ENCODE peak calls at places on chromosomes 12 and 14, in nine cellular contexts. One of them, this sample, is unnamed.

GRCh38 chr12:114288071-114288470 is 117.9 kb downstream of the TBX5 start:
- DNase-seq in stimulated activated CD4-positive, alpha-beta T cell treated with anti-CD3 and anti-CD28 coated beads, Interleukin-4, amount 100 ng/mL, for 48 hours: no peak
- DNase-seq in HEK293T: no peak
- DNase-seq in central memory CD4-positive, alpha-beta T cell: no peak
- DNase-seq in T-cell: no peak
- DNase-seq in stimulated activated CD8-positive, alpha-beta memory T cell treated with anti-CD3 and anti-CD28 coated beads, Interleukin-2, amount 100 ng/mL, for 48 hours: no peak
- DNase-seq in RWPE2: no peak
- DNase-seq in mammary epithelial cell: no peak
- DNase-seq in left colon: no peak
- DNase-seq in this sample: no peak

GRCh38 chr12:88258396-88258795 is 116.3 kb downstream of the TMTC3 start:
- DNase-seq in stimulated activated CD4-positive, alpha-beta T cell treated with anti-CD3 and anti-CD28 coated beads, Interleukin-4, amount 100 ng/mL, for 48 hours: no peak
- DNase-seq in HEK293T: no peak
- DNase-seq in central memory CD4-positive, alpha-beta T cell: no peak
- DNase-seq in T-cell: no peak
- DNase-seq in stimulated activated CD8-positive, alpha-beta memory T cell treated with anti-CD3 and anti-CD28 coated beads, Interleukin-2, amount 100 ng/mL, for 48 hours: no peak
- DNase-seq in RWPE2: no peak
- DNase-seq in mammary epithelial cell: no peak
- DNase-seq in left colon: no peak
- DNase-seq in this sample: no peak

GRCh38 chr12:5996459-5996858 is 51.4 kb upstream of the ANO2 start:
- DNase-seq in stimulated activated CD4-positive, alpha-beta T cell treated with anti-CD3 and anti-CD28 coated beads, Interleukin-4, amount 100 ng/mL, for 48 hours: no peak
- DNase-seq in HEK293T: no peak
- DNase-seq in central memory CD4-positive, alpha-beta T cell: no peak
- DNase-seq in T-cell: no peak
- DNase-seq in stimulated activated CD8-positive, alpha-beta memory T cell treated with anti-CD3 and anti-CD28 coated beads, Interleukin-2, amount 100 ng/mL, for 48 hours: no peak
- DNase-seq in RWPE2: no peak
- DNase-seq in mammary epithelial cell: peak
- DNase-seq in left colon: no peak
- DNase-seq in this sample: no peak

GRCh38 chr14:58082011-58082410 is 70.0 kb downstream of the ARMH4 start:
- DNase-seq in stimulated activated CD4-positive, alpha-beta T cell treated with anti-CD3 and anti-CD28 coated beads, Interleukin-4, amount 100 ng/mL, for 48 hours: no peak
- DNase-seq in HEK293T: no peak
- DNase-seq in central memory CD4-positive, alpha-beta T cell: no peak
- DNase-seq in T-cell: no peak
- DNase-seq in stimulated activated CD8-positive, alpha-beta memory T cell treated with anti-CD3 and anti-CD28 coated beads, Interleukin-2, amount 100 ng/mL, for 48 hours: no peak
- DNase-seq in RWPE2: no peak
- DNase-seq in mammary epithelial cell: peak
- DNase-seq in left colon: no peak
- DNase-seq in this sample: no peak

GRCh38 chr12:96420255-96420930 is 20.2 kb upstream of the CDK17 start:
- DNase-seq in stimulated activated CD4-positive, alpha-beta T cell treated with anti-CD3 and anti-CD28 coated beads, Interleukin-4, amount 100 ng/mL, for 48 hours: no peak
- DNase-seq in HEK293T: no peak
- DNase-seq in central memory CD4-positive, alpha-beta T cell: no peak
- DNase-seq in T-cell: no peak
- DNase-seq in stimulated activated CD8-positive, alpha-beta memory T cell treated with anti-CD3 and anti-CD28 coated beads, Interleukin-2, amount 100 ng/mL, for 48 hours: no peak
- DNase-seq in RWPE2: no peak
- DNase-seq in mammary epithelial cell: no peak
- DNase-seq in left colon: no peak
- DNase-seq in this sample: no peak

GRCh38 chr12:122096591-122097149 is 18.1 kb downstream of the MLXIP start:
- DNase-seq in stimulated activated CD4-positive, alpha-beta T cell treated with anti-CD3 and anti-CD28 coated beads, Interleukin-4, amount 100 ng/mL, for 48 hours: no peak
- DNase-seq in HEK293T: no peak
- DNase-seq in central memory CD4-positive, alpha-beta T cell: no peak
- DNase-seq in T-cell: no peak
- DNase-seq in stimulated activated CD8-positive, alpha-beta memory T cell treated with anti-CD3 and anti-CD28 coated beads, Interleukin-2, amount 100 ng/mL, for 48 hours: no peak
- DNase-seq in RWPE2: peak
- DNase-seq in mammary epithelial cell: peak
- DNase-seq in left colon: peak
- DNase-seq in this sample: no peak

GRCh38 chr14:50943261-50943942 is 881 bp downstream of the PYGL start:
- DNase-seq in stimulated activated CD4-positive, alpha-beta T cell treated with anti-CD3 and anti-CD28 coated beads, Interleukin-4, amount 100 ng/mL, for 48 hours: no peak
- DNase-seq in HEK293T: peak
- DNase-seq in central memory CD4-positive, alpha-beta T cell: no peak
- DNase-seq in T-cell: no peak
- DNase-seq in stimulated activated CD8-positive, alpha-beta memory T cell treated with anti-CD3 and anti-CD28 coated beads, Interleukin-2, amount 100 ng/mL, for 48 hours: no peak
- DNase-seq in RWPE2: peak
- DNase-seq in mammary epithelial cell: no peak
- DNase-seq in left colon: peak
- DNase-seq in this sample: peak

GRCh38 chr14:22653012-22653621 is 9.0 kb upstream of the OR6J1 start:
- DNase-seq in stimulated activated CD4-positive, alpha-beta T cell treated with anti-CD3 and anti-CD28 coated beads, Interleukin-4, amount 100 ng/mL, for 48 hours: peak
- DNase-seq in HEK293T: peak
- DNase-seq in central memory CD4-positive, alpha-beta T cell: peak
- DNase-seq in T-cell: peak
- DNase-seq in stimulated activated CD8-positive, alpha-beta memory T cell treated with anti-CD3 and anti-CD28 coated beads, Interleukin-2, amount 100 ng/mL, for 48 hours: peak
- DNase-seq in RWPE2: no peak
- DNase-seq in mammary epithelial cell: peak
- DNase-seq in left colon: peak
- DNase-seq in this sample: peak

GRCh38 chr12:77720258-77720657 is 110.4 kb upstream of the NAV3 start:
- DNase-seq in stimulated activated CD4-positive, alpha-beta T cell treated with anti-CD3 and anti-CD28 coated beads, Interleukin-4, amount 100 ng/mL, for 48 hours: no peak
- DNase-seq in HEK293T: peak
- DNase-seq in central memory CD4-positive, alpha-beta T cell: no peak
- DNase-seq in T-cell: no peak
- DNase-seq in stimulated activated CD8-positive, alpha-beta memory T cell treated with anti-CD3 and anti-CD28 coated beads, Interleukin-2, amount 100 ng/mL, for 48 hours: no peak
- DNase-seq in RWPE2: no peak
- DNase-seq in mammary epithelial cell: no peak
- DNase-seq in left colon: no peak
- DNase-seq in this sample: no peak

GRCh38 chr14:97920201-97920600 is 1123.0 kb downstream of the VRK1 start:
- DNase-seq in stimulated activated CD4-positive, alpha-beta T cell treated with anti-CD3 and anti-CD28 coated beads, Interleukin-4, amount 100 ng/mL, for 48 hours: no peak
- DNase-seq in HEK293T: no peak
- DNase-seq in central memory CD4-positive, alpha-beta T cell: no peak
- DNase-seq in T-cell: no peak
- DNase-seq in stimulated activated CD8-positive, alpha-beta memory T cell treated with anti-CD3 and anti-CD28 coated beads, Interleukin-2, amount 100 ng/mL, for 48 hours: no peak
- DNase-seq in RWPE2: no peak
- DNase-seq in mammary epithelial cell: no peak
- DNase-seq in left colon: no peak
- DNase-seq in this sample: no peak

GRCh38 chr12:132205271-132206092 is 61.2 kb downstream of the NOC4L start:
- DNase-seq in stimulated activated CD4-positive, alpha-beta T cell treated with anti-CD3 and anti-CD28 coated beads, Interleukin-4, amount 100 ng/mL, for 48 hours: no peak
- DNase-seq in HEK293T: no peak
- DNase-seq in central memory CD4-positive, alpha-beta T cell: no peak
- DNase-seq in T-cell: no peak
- DNase-seq in stimulated activated CD8-positive, alpha-beta memory T cell treated with anti-CD3 and anti-CD28 coated beads, Interleukin-2, amount 100 ng/mL, for 48 hours: no peak
- DNase-seq in RWPE2: no peak
- DNase-seq in mammary epithelial cell: no peak
- DNase-seq in left colon: no peak
- DNase-seq in this sample: no peak

GRCh38 chr12:120115692-120116442 is 686 bp downstream of the RAB35 start:
- DNase-seq in stimulated activated CD4-positive, alpha-beta T cell treated with anti-CD3 and anti-CD28 coated beads, Interleukin-4, amount 100 ng/mL, for 48 hours: no peak
- DNase-seq in HEK293T: peak
- DNase-seq in central memory CD4-positive, alpha-beta T cell: no peak
- DNase-seq in T-cell: no peak
- DNase-seq in stimulated activated CD8-positive, alpha-beta memory T cell treated with anti-CD3 and anti-CD28 coated beads, Interleukin-2, amount 100 ng/mL, for 48 hours: no peak
- DNase-seq in RWPE2: no peak
- DNase-seq in mammary epithelial cell: peak
- DNase-seq in left colon: peak
- DNase-seq in this sample: no peak

GRCh38 chr14:65723348-65723747 is 310.8 kb downstream of the FUT8 start:
- DNase-seq in stimulated activated CD4-positive, alpha-beta T cell treated with anti-CD3 and anti-CD28 coated beads, Interleukin-4, amount 100 ng/mL, for 48 hours: no peak
- DNase-seq in HEK293T: no peak
- DNase-seq in central memory CD4-positive, alpha-beta T cell: no peak
- DNase-seq in T-cell: no peak
- DNase-seq in stimulated activated CD8-positive, alpha-beta memory T cell treated with anti-CD3 and anti-CD28 coated beads, Interleukin-2, amount 100 ng/mL, for 48 hours: no peak
- DNase-seq in RWPE2: no peak
- DNase-seq in mammary epithelial cell: no peak
- DNase-seq in left colon: no peak
- DNase-seq in this sample: no peak

GRCh38 chr12:16389594-16389993 is 42.1 kb downstream of the MGST1 start:
- DNase-seq in stimulated activated CD4-positive, alpha-beta T cell treated with anti-CD3 and anti-CD28 coated beads, Interleukin-4, amount 100 ng/mL, for 48 hours: no peak
- DNase-seq in HEK293T: no peak
- DNase-seq in central memory CD4-positive, alpha-beta T cell: no peak
- DNase-seq in T-cell: no peak
- DNase-seq in stimulated activated CD8-positive, alpha-beta memory T cell treated with anti-CD3 and anti-CD28 coated beads, Interleukin-2, amount 100 ng/mL, for 48 hours: no peak
- DNase-seq in RWPE2: no peak
- DNase-seq in mammary epithelial cell: peak
- DNase-seq in left colon: no peak
- DNase-seq in this sample: no peak

GRCh38 chr12:76548222-76548837 is 11.2 kb downstream of the OSBPL8 start:
- DNase-seq in stimulated activated CD4-positive, alpha-beta T cell treated with anti-CD3 and anti-CD28 coated beads, Interleukin-4, amount 100 ng/mL, for 48 hours: no peak
- DNase-seq in HEK293T: no peak
- DNase-seq in central memory CD4-positive, alpha-beta T cell: no peak
- DNase-seq in T-cell: no peak
- DNase-seq in stimulated activated CD8-positive, alpha-beta memory T cell treated with anti-CD3 and anti-CD28 coated beads, Interleukin-2, amount 100 ng/mL, for 48 hours: no peak
- DNase-seq in RWPE2: no peak
- DNase-seq in mammary epithelial cell: no peak
- DNase-seq in left colon: no peak
- DNase-seq in this sample: no peak

GRCh38 chr12:118503476-118503875 is 127.1 kb downstream of the SUDS3 start:
- DNase-seq in stimulated activated CD4-positive, alpha-beta T cell treated with anti-CD3 and anti-CD28 coated beads, Interleukin-4, amount 100 ng/mL, for 48 hours: no peak
- DNase-seq in HEK293T: no peak
- DNase-seq in central memory CD4-positive, alpha-beta T cell: no peak
- DNase-seq in T-cell: no peak
- DNase-seq in stimulated activated CD8-positive, alpha-beta memory T cell treated with anti-CD3 and anti-CD28 coated beads, Interleukin-2, amount 100 ng/mL, for 48 hours: no peak
- DNase-seq in RWPE2: no peak
- DNase-seq in mammary epithelial cell: no peak
- DNase-seq in left colon: no peak
- DNase-seq in this sample: no peak

GRCh38 chr14:61753631-61754030 is 8.6 kb upstream of the SNAPC1 start:
- DNase-seq in stimulated activated CD4-positive, alpha-beta T cell treated with anti-CD3 and anti-CD28 coated beads, Interleukin-4, amount 100 ng/mL, for 48 hours: no peak
- DNase-seq in HEK293T: peak
- DNase-seq in central memory CD4-positive, alpha-beta T cell: no peak
- DNase-seq in T-cell: no peak
- DNase-seq in stimulated activated CD8-positive, alpha-beta memory T cell treated with anti-CD3 and anti-CD28 coated beads, Interleukin-2, amount 100 ng/mL, for 48 hours: no peak
- DNase-seq in RWPE2: no peak
- DNase-seq in mammary epithelial cell: no peak
- DNase-seq in left colon: no peak
- DNase-seq in this sample: no peak

GRCh38 chr14:95835331-95835730 is 41.3 kb upstream of the TUNAR start:
- DNase-seq in stimulated activated CD4-positive, alpha-beta T cell treated with anti-CD3 and anti-CD28 coated beads, Interleukin-4, amount 100 ng/mL, for 48 hours: no peak
- DNase-seq in HEK293T: no peak
- DNase-seq in central memory CD4-positive, alpha-beta T cell: no peak
- DNase-seq in T-cell: no peak
- DNase-seq in stimulated activated CD8-positive, alpha-beta memory T cell treated with anti-CD3 and anti-CD28 coated beads, Interleukin-2, amount 100 ng/mL, for 48 hours: no peak
- DNase-seq in RWPE2: no peak
- DNase-seq in mammary epithelial cell: no peak
- DNase-seq in left colon: no peak
- DNase-seq in this sample: no peak

This sample was measured in uterus.